ENCODE peak calls at places on chromosomes 4 and X, in six cellular contexts. E is body of pancreas, K is heart right ventricle, I is naive B cell, Q is memory B cell, F is gastroesophageal sphincter. L is an unnamed sample.

GRCh38 chrX:38570396-38570795 is 9.1 kb downstream of the TSPAN7 start:
- ATAC-seq in K (no peak), F (no peak), Q (no peak), E (no peak), I (no peak), L (no peak)

GRCh38 chr4:121336706-121337105 is 44.1 kb downstream of the QRFPR start:
- ATAC-seq in K (no peak), F (no peak), I (no peak), Q (no peak), E (no peak), L (no peak)

GRCh38 chr4:188984518-188984917 is 845.3 kb downstream of the TRIML1 start:
- ATAC-seq in F (no peak), I (no peak), Q (no peak), K (no peak), E (no peak), L (no peak)

GRCh38 chr4:133808151-133808550 is 393.4 kb downstream of the PABPC4L start:
- ATAC-seq in K (no peak), I (no peak), F (no peak), Q (no peak), E (no peak), L (no peak)

GRCh38 chr4:83691998-83692397 is 156.1 kb downstream of the GPAT3 start:
- ATAC-seq in Q (no peak), K (no peak), E (no peak), F (no peak), I (no peak), L (no peak)

GRCh38 chr4:145179201-145179860 is 1.1 kb downstream of the OTUD4 start:
- ATAC-seq in Q (peak; percentile 58), E (peak; percentile 56), K (peak; percentile 70), I (peak; percentile 56), F (peak; percentile 37), L (peak; percentile 44)

GRCh38 chr4:7960017-7960789 is 20.5 kb upstream of the AFAP1 start:
- ATAC-seq in F (peak; percentile 62), Q (no peak), E (peak; percentile 7), I (no peak), K (no peak), L (peak; percentile 81)

GRCh38 chr4:128256539-128256938 is 31.1 kb downstream of the PGRMC2 start:
- ATAC-seq in E (no peak), I (no peak), Q (no peak), K (no peak), F (no peak), L (no peak)

GRCh38 chrX:108299704-108300103 is 138.5 kb downstream of the COL4A6 start:
- ATAC-seq in E (no peak), K (no peak), I (no peak), Q (no peak), F (no peak), L (no peak)

GRCh38 chrX:134619838-134620237 is 38.4 kb downstream of the PLAC1 start:
- ATAC-seq in I (no peak), Q (no peak), F (no peak), E (no peak), K (no peak), L (no peak)

GRCh38 chrX:38060331-38060878 is 54.1 kb downstream of the SYTL5 start:
- ATAC-seq in I (no peak), Q (no peak), E (no peak), K (no peak), F (no peak), L (no peak)

GRCh38 chrX:32948130-32948529 is 263.2 kb downstream of the DMD start:
- ATAC-seq in K (no peak), F (no peak), I (no peak), E (no peak), Q (no peak), L (no peak)

GRCh38 chr4:46931981-46932380 is 22.9 kb upstream of the COX7B2 start:
- ATAC-seq in F (no peak), E (no peak), K (peak; percentile 71), Q (no peak), I (no peak), L (peak; percentile 84)

GRCh38 chrX:100368167-100368566 is 41.9 kb downstream of the PCDH19 start:
- ATAC-seq in Q (no peak), I (no peak), F (no peak), E (no peak), K (no peak), L (peak; percentile 84)

GRCh38 chr4:138553001-138553845 is 311.1 kb upstream of the SLC7A11 start:
- ATAC-seq in I (no peak), Q (no peak), F (no peak), E (no peak), K (no peak), L (no peak)

GRCh38 chr4:67167849-67168248 is 377.5 kb downstream of the CENPC start:
- ATAC-seq in E (no peak), I (no peak), F (no peak), K (no peak), Q (no peak), L (no peak)

GRCh38 chrX:350148-350533 is 31.5 kb upstream of the GTPBP6 start:
- ATAC-seq in K (no peak), Q (no peak), F (no peak), E (no peak), I (no peak), L (no peak)

GRCh38 chr4:156006192-156006591 is 52.5 kb upstream of the CTSO start:
- ATAC-seq in E (no peak), Q (no peak), K (no peak), F (no peak), I (no peak), L (no peak)

GRCh38 chr4:150600821-150601445 is 19.0 kb downstream of the MAB21L2 start:
- ATAC-seq in Q (no peak), F (no peak), K (no peak), I (no peak), E (no peak), L (no peak)

GRCh38 chrX:152907084-152907651 is 9.3 kb downstream of the ZNF185 start:
- ATAC-seq in K (no peak), F (no peak), E (no peak), I (no peak), Q (no peak), L (peak; percentile 60)

GRCh38 chr4:171646984-171647383 is 166.2 kb upstream of the GALNTL6 start:
- ATAC-seq in F (no peak), Q (no peak), I (no peak), K (no peak), E (no peak), L (no peak)

GRCh38 chr4:123352240-123352945 is 44.2 kb upstream of the SPRY1 start:
- ATAC-seq in Q (no peak), E (peak; percentile 31), F (no peak), K (peak; percentile 68), I (peak; percentile 67), L (peak; percentile 51)

GRCh38 chr4:169263791-169264392 is 6.9 kb downstream of the SH3RF1 start:
- ATAC-seq in I (no peak), Q (no peak), K (peak; percentile 78), E (peak; percentile 33), F (no peak), L (no peak)

GRCh38 chr4:73872331-73873108 is 3.3 kb downstream of the CXCL1 start:
- ATAC-seq in I (no peak), E (no peak), K (peak; percentile 73), Q (no peak), F (peak; percentile 36), L (no peak)

GRCh38 chr4:24701683-24702082 is 93.7 kb upstream of the SOD3 start:
- ATAC-seq in K (no peak), I (no peak), F (no peak), E (no peak), Q (no peak), L (no peak)

GRCh38 chrX:134933248-134933647 is 57.5 kb upstream of the SMIM10 start:
- ATAC-seq in K (no peak), E (no peak), Q (no peak), F (no peak), I (no peak), L (peak; percentile 47)

GRCh38 chrX:13716455-13716854 is 18.0 kb downstream of the TRAPPC2 start:
- ATAC-seq in F (no peak), I (no peak), E (no peak), Q (no peak), K (no peak), L (no peak)

L was measured in SK-N-SH treated with all-trans-retinoic acid at 6 μM for 48 hours.